ENCODE peak calls at places on chromosomes 3 and 15, in four cellular contexts. Q, U, A and R are unnamed samples.

GRCh38 chr15:42576776-42577175 is 1.4 kb downstream of the STARD9 start:
- DNase-seq in U (no peak), Q (no peak), A (no peak), R (peak)

GRCh38 chr3:194367992-194368841 is 1.3 kb downstream of the LRRC15 start:
- DNase-seq in U (no peak), A (no peak), Q (no peak), R (peak)

GRCh38 chr3:17176757-17177156 is 292.0 kb downstream of the PLCL2 start:
- DNase-seq in U (no peak), Q (no peak), A (peak), R (no peak)

GRCh38 chr3:63791974-63792373 is 27.1 kb upstream of the C3orf49 start:
- DNase-seq in A (no peak), Q (no peak), U (no peak), R (no peak)

GRCh38 chr3:57752307-57752706 is 3.8 kb upstream of the SLMAP start:
- DNase-seq in Q (no peak), U (no peak), A (no peak), R (no peak)

GRCh38 chr3:5309181-5309580 is 121.7 kb downstream of the EDEM1 start:
- DNase-seq in Q (no peak), A (no peak), U (no peak), R (no peak)

GRCh38 chr3:57983734-57984518 is 24.3 kb upstream of the FLNB start:
- DNase-seq in Q (no peak), U (peak), A (peak), R (no peak)

GRCh38 chr3:155618575-155618974 is 126.3 kb downstream of the PLCH1 start:
- DNase-seq in A (no peak), Q (no peak), U (no peak), R (no peak)

GRCh38 chr15:57306944-57307411 is 69.3 kb upstream of the CGNL1 start:
- DNase-seq in U (no peak), Q (no peak), A (no peak), R (no peak)

GRCh38 chr3:170475091-170475705 is 56.5 kb downstream of the CLDN11 start:
- DNase-seq in A (no peak), Q (no peak), U (no peak), R (no peak)

GRCh38 chr15:91456921-91457320 is 356.9 kb downstream of the SV2B start:
- DNase-seq in Q (no peak), U (no peak), A (no peak), R (no peak)

GRCh38 chr15:25180606-25181289 is 226.0 kb downstream of the SNRPN start:
- DNase-seq in A (no peak), Q (peak), U (no peak), R (no peak)

GRCh38 chr3:129161860-129162271 is 1.0 kb upstream of the ISY1 start:
- DNase-seq in A (peak), U (peak), Q (no peak), R (peak)

GRCh38 chr3:93973160-93974126 is at the start of gene PROS1:
- DNase-seq in U (peak), A (peak), Q (peak), R (peak)

GRCh38 chr15:77786181-77786890 is 153.6 kb upstream of the LINGO1 start:
- DNase-seq in Q (no peak), U (no peak), A (no peak), R (no peak)

GRCh38 chr3:140863481-140864084 is 78.1 kb upstream of the SLC25A36 start:
- DNase-seq in A (peak), U (peak), Q (peak), R (peak)

GRCh38 chr3:14303336-14304100 is 98.9 kb upstream of the SLC6A6 start:
- DNase-seq in Q (no peak), A (no peak), U (no peak), R (no peak)

GRCh38 chr3:57852896-57853295 is 96.8 kb downstream of the SLMAP start:
- DNase-seq in Q (no peak), A (no peak), U (peak), R (peak)

GRCh38 chr3:196969660-196970546 is 1.3 kb upstream of the PIGZ start:
- DNase-seq in U (no peak), A (peak), Q (peak), R (peak)

GRCh38 chr15:81160312-81161214 is 26.5 kb downstream of the CFAP161 start:
- DNase-seq in U (no peak), Q (no peak), A (no peak), R (peak)

GRCh38 chr3:119800844-119801243 is 18.9 kb downstream of the NR1I2 start:
- DNase-seq in A (no peak), Q (no peak), U (no peak), R (no peak)

GRCh38 chr3:195140816-195141793 is 129.9 kb downstream of the XXYLT1 start:
- DNase-seq in Q (no peak), A (peak), U (no peak), R (no peak)

GRCh38 chr15:40282144-40282869 is 557 bp downstream of the ANKRD63 start:
- DNase-seq in U (peak), Q (peak), A (peak), R (peak)

GRCh38 chr3:135301670-135302069 is 506.6 kb downstream of the EPHB1 start:
- DNase-seq in U (no peak), Q (no peak), A (no peak), R (no peak)

GRCh38 chr3:15667484-15667883 is 65.9 kb downstream of the BTD start:
- DNase-seq in U (no peak), Q (no peak), A (no peak), R (no peak)

GRCh38 chr15:98421419-98422085 is 226.8 kb upstream of the IGF1R start:
- DNase-seq in Q (peak), A (peak), U (peak), R (peak)

GRCh38 chr15:35000511-35000910 is 12.4 kb upstream of the ZNF770 start:
- DNase-seq in U (no peak), Q (no peak), A (no peak), R (no peak)

GRCh38 chr3:111961461-111962269 is 17.2 kb upstream of the ABHD10 start:
- DNase-seq in A (no peak), Q (no peak), U (no peak), R (no peak)

GRCh38 chr15:99565031-99565280 is 828 bp upstream of the MEF2A start:
- DNase-seq in A (no peak), U (no peak), Q (peak), R (no peak)

GRCh38 chr15:91142097-91142744 is 42.2 kb downstream of the SV2B start:
- DNase-seq in U (peak), Q (no peak), A (peak), R (no peak)

GRCh38 chr3:196175717-196176116 is 35.5 kb downstream of the ZDHHC19 start:
- DNase-seq in Q (no peak), U (no peak), A (no peak), R (peak)

GRCh38 chr3:61589856-61590255 is 28.5 kb downstream of the PTPRG start:
- DNase-seq in A (no peak), Q (no peak), U (no peak), R (no peak)

DNA sequence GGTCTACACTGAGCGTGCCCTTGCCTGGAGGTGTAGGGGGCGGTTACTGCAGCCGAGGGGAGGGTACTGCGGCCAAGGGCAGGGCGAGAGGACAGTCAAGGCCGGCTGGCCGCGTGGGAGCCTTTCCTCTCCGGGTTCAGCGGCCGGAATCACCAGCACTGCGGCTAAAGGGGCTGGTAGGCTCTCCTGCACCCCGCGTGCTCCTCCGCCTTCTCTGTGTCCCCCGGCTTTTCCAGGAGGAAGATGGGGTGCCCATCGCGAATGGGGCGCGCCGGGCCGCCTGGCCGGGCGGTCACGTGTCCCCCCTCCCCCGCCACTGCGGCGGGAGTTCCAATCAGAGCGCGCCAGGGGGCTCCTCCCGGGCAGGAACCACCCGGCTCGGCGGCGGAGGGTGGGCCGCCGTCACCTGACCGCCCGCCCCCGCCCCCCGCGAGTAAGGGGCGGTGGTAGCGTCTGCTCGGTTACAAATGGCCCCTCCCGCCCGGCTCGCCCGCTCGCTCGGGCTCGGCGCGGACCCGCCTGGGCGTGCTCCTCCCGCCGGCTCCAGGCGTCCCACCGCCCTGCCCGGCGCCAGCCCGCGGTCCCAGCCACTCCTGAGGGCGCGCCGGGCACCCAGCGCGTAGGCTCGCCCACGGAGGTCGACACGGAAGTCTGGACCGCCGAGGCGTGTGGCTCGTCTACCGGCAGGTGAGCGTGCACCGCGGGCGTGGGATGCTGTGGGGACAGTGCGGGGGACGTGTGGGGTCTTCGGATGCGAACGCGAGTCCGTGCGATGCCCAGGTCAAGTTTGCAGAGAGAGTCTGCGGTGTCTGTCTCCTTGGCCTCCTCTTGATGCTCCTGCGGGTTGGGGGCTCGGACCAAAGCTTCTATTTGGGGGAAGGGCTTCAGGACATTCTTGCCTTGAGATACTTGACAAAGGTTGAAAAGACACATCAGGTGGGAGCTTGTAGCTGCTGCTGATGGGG is 242.6 kb upstream of the TOPAZ1 start:
- DNase-seq in A (no peak), U (no peak), Q (peak), R (peak)
- TF ChIP-seq FOXJ3 in A (no peak), U (no peak), Q (no peak), R (no peak)

GRCh38 chr15:69893863-69894262 is 203.9 kb downstream of the TLE3 start:
- DNase-seq in A (no peak), U (no peak), Q (peak), R (peak)
- TF ChIP-seq FOXJ3 in A (no peak), U (no peak), Q (no peak), R (peak)

DNA sequence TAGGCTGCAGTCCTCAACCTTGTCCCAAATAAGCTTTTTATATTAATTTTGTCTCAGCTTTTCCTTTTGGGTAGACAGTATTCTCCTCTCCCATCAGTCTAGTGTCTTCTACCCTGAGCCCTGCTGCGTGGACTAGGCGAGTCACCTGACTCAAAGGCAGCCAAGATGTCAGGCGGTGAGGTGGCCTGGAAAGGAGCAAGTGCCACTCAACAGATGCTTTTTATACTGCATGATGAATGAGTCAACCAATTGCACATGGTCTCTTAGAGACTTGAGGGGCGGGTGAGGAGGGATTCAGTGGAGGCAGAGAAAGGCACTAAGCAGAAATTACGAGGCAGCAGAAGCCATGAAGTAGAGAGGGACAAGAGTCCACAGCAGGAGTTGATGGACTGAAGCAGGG is 95.9 kb downstream of the FRMD4B start:
- DNase-seq in U (no peak), A (no peak), Q (no peak), R (no peak)
- TF ChIP-seq FOXJ3 in U (no peak), A (no peak), Q (no peak), R (no peak)

GRCh38 chr15:70723927-70724326 is 39.4 kb downstream of the UACA start:
- DNase-seq in Q (no peak), A (no peak), U (no peak), R (no peak)
- TF ChIP-seq FOXJ3 in Q (no peak), A (no peak), U (no peak), R (no peak)

GRCh38 chr15:48671381-48672022 is 26.0 kb upstream of the FBN1 start:
- DNase-seq in Q (no peak), A (peak), U (no peak), R (no peak)

GRCh38 chr15:48672206-48672605 is 26.7 kb upstream of the FBN1 start:
- DNase-seq in U (no peak), Q (no peak), A (no peak), R (no peak)

GRCh38 chr15:48664436-48664835 is 18.9 kb upstream of the FBN1 start:
- DNase-seq in Q (no peak), A (no peak), U (no peak), R (no peak)

DNA sequence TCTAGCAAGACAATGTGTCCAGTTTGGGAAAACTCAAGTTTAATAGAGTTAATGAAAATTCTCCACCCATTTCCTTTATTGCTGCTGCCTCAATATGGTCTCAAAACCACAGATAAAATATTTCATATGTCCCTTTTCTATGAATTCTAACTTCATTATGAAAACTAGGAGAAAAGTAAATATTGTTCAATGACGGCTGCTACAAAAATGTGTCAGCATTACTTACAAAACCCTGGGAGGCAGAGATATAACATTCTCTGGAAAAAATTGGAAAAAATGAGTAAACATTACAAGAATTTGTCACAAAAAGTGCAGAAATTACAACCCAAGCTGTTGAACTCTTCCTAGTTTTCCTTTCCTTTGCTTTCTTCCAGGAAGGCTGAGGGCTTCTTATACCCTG is 22.2 kb upstream of the FBN1 start:
- DNase-seq in Q (no peak), U (no peak), A (no peak), R (no peak)
- TF ChIP-seq FOXJ3 in Q (no peak), U (no peak), A (no peak), R (no peak)